ENCODE peak calls at places on chromosomes 13 and 19, in six cellular contexts. S, D, T, R, O and B are unnamed samples.

GRCh38 chr13:87884874-87885273 is 213.7 kb downstream of the SLITRK5 start:
- DNase-seq in R (peak), O (no peak), T (no peak), D (no peak), S (no peak), B (no peak)

GRCh38 chr13:43611631-43612416 is 174.9 kb downstream of the ENOX1 start:
- DNase-seq in T (no peak), S (no peak), O (no peak), R (no peak), D (no peak), B (no peak)

GRCh38 chr13:51096131-51096530 is 14.9 kb downstream of the C13orf42 start:
- DNase-seq in S (no peak), R (no peak), D (no peak), O (no peak), T (no peak), B (no peak)

GRCh38 chr13:98847780-98848179 is 95.3 kb upstream of the SLC15A1 start:
- DNase-seq in O (no peak), D (no peak), R (no peak), T (no peak), S (no peak), B (no peak)

GRCh38 chr19:43784251-43784980 is 3.6 kb upstream of the KCNN4 start:
- DNase-seq in D (no peak), S (no peak), R (peak), T (no peak), O (no peak), B (peak)

GRCh38 chr13:32426981-32427851 is 714 bp downstream of the N4BP2L1 start:
- DNase-seq in T (peak), S (peak), R (no peak), O (peak), D (peak), B (peak)

GRCh38 chr13:24680258-24680920 is at the start of gene ATP12A:
- DNase-seq in O (peak), S (no peak), D (peak), T (peak), R (no peak), B (no peak)

GRCh38 chr19:55690109-55690768 is 15.2 kb downstream of the EPN1 start:
- DNase-seq in O (peak), T (no peak), R (no peak), D (peak), S (no peak), B (no peak)

GRCh38 chr19:18397242-18398202 is at the start of gene LRRC25:
- DNase-seq in O (no peak), T (no peak), S (no peak), R (no peak), D (peak), B (peak)

GRCh38 chr13:43305416-43305815 is 282.0 kb downstream of the DNAJC15 start:
- DNase-seq in T (no peak), D (no peak), O (no peak), S (no peak), R (peak), B (no peak)

GRCh38 chr13:104204177-104204576 is 1138.0 kb upstream of the SLC10A2 start:
- DNase-seq in T (no peak), R (no peak), O (no peak), D (no peak), S (no peak), B (no peak)

GRCh38 chr19:7673995-7674667 is 2.8 kb upstream of the MCEMP1 start:
- DNase-seq in D (peak), S (no peak), T (peak), R (peak), O (peak), B (peak)

GRCh38 chr13:57612568-57612967 is 19.0 kb upstream of the PCDH17 start:
- DNase-seq in R (no peak), S (no peak), O (no peak), D (no peak), T (no peak), B (no peak)

GRCh38 chr13:83827338-83827737 is 54.9 kb downstream of the SLITRK1 start:
- DNase-seq in O (no peak), T (no peak), D (no peak), R (no peak), S (no peak), B (no peak)

GRCh38 chr19:7368456-7368855 is 19.7 kb downstream of the ARHGEF18 start:
- DNase-seq in R (no peak), S (peak), D (no peak), T (no peak), O (peak), B (no peak)

GRCh38 chr13:40490086-40490723 is 176.2 kb downstream of the FOXO1 start:
- DNase-seq in O (no peak), S (no peak), T (peak), R (no peak), D (no peak), B (no peak)

GRCh38 chr19:35468637-35469036 is 20.6 kb downstream of the FFAR2 start:
- DNase-seq in R (peak), O (peak), T (no peak), S (no peak), D (peak), B (peak)

GRCh38 chr13:111372651-111373425 is 52.4 kb downstream of the TEX29 start:
- DNase-seq in D (no peak), R (no peak), O (no peak), T (no peak), S (no peak), B (no peak)

GRCh38 chr13:50809133-50810090 is 34.1 kb downstream of the DLEU7 start:
- DNase-seq in S (no peak), O (no peak), T (no peak), D (no peak), R (no peak), B (no peak)

GRCh38 chr13:107473255-107473654 is 742.1 kb downstream of the LIG4 start:
- DNase-seq in O (no peak), D (no peak), S (no peak), R (no peak), T (no peak), B (no peak)

GRCh38 chr19:46823049-46823448 is 27.6 kb downstream of the AP2S1 start:
- DNase-seq in S (no peak), R (no peak), T (no peak), O (no peak), D (no peak), B (no peak)

GRCh38 chr19:58474291-58474996 is 1.7 kb upstream of the ZNF446 start:
- DNase-seq in D (no peak), O (no peak), S (no peak), R (peak), T (no peak), B (no peak)

DNA sequence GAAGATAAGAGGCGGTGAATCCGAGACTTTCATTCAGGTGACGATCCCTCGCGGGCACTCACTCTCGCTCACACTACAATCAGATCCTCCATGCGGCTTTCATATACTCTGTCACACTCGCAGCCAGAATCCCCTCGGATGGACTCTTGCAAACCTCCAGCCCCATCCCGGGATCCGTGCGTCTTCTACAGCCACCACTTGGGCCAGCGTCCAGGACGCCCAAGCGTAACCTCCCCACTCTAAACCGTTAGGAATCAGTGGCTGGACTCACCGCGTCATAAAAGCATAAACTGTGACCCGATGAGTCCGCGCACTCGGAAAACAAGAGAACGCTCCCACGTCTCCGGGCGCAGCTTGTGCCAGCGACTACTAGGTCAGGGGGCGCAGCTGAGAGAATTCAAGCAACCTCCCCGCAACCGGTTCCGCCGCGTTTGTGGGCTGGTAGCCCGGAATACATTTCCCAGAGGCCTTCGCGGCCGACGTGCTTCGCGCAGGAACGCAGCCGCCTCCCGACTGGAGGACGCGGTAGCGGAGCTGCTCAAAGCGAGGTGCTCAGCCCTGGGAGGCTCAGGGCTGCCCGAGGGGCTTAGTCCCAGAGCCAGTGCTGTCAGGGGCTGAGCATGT is 27.6 kb downstream of the ZNF607 start:
- DNase-seq in R (no peak), T (peak), D (peak), S (peak), O (peak), B (peak)
- TF ChIP-seq POLR2A in R (no peak), T (no peak), D (no peak), S (peak), O (no peak), B (no peak)

DNA sequence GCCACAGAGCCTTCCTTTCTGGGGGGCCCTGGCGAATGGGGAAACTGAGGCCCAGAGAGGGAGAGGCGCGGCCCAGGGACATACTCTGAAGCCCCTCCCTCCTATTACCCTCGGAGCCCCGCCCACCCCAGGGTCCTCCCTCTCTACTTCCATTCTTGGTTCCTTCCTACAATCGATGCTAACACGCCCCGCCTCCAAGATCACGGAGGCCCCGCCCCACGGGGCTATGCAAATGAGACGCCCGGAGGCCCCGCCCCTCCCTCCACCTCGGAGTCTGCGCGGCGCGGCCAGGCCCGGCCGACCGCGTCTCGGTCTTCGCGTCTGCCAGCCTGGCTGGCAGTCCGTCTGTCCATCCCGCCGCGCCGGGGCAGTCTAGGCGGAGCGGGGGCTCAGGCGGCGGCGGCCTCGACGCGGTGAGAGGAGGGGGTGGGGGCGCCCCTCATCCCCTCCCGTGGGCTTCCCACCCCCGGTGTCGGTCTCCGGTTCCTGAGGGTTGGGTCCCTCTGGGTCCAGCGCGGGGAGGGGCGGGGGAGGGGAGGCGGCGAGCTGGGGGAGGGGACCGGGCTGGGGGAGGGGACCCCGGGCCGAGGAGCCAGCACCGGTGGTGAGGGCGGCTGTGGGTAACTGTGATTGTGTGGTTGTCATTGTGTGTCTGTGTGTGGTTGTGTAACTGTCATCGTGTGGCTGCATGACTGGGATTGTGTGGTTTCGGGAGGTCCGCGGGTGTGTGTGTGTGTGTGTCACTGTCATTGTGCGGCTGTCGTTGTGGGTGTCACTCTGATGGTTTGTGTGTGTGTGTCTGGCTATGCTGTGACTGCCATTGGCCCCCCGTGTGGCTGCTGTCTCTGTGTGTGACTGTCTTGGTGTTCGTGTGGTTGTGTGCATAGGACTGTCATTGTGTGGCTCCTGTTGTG is at the start of gene PLPPR2:
- DNase-seq in T (peak), O (peak), S (peak), R (peak), D (peak), B (peak)
- TF ChIP-seq POLR2A in T (no peak), O (no peak), S (peak), R (peak), D (peak), B (peak)

DNA sequence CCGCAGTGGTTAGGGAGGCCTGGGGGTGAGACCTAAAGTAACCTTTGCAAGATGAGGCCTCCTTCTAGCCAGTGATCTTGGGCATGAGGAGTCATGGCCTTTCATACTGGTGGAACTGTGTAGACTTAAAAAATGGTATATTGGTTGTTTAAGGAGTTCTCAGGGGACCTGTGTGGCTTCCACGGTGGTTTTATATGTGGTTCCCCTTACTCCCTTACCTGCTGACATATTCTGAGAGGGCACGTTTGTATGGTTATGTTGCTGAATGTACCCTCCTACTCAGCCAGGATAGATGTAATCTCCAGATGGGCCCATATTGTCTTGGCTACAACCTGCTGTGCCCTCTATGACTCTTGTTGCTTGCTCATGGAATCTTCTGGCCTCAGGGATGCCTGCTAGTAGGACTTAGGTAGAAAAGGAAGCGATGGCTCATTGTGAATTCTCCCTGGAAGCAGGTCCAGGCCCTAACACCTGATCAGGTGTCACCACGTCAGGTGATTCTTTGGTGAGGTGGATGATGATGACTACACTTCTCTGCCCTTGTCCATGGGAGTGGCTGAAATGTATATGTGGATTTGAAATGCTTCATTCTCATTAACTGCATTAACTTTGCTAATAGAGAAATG is 1.8 kb downstream of the ZNF460 start:
- DNase-seq in D (no peak), T (no peak), O (no peak), R (peak), S (no peak), B (peak)
- TF ChIP-seq POLR2A in D (no peak), T (no peak), O (no peak), R (no peak), S (no peak), B (no peak)

DNA sequence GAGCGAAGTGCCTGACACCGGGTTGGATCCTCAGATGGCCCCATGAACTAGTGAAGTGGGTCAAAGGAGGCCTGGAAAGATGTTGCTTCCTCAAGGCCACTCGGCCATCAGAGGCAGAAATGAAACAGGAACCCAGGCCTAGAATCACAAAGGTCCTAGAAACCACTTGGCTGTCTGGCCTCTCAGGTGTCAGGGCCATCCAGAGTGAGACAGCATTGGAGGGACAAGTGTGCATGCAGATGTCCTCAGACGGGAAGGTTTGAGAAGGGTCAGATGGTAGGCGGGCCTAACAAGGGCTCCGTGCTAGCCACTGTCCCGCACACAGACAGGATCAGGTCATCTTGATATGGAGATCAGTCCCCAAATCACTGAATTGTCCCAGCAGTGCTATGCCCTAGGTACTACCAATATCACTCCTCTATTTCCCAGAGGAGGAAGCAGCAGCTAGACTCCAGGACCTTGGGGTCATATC is 14.3 kb downstream of the CCDC97 start:
- DNase-seq in S (no peak), T (no peak), D (no peak), O (no peak), R (no peak), B (peak)
- TF ChIP-seq POLR2A in S (no peak), T (no peak), D (no peak), O (no peak), R (no peak), B (no peak)

DNA sequence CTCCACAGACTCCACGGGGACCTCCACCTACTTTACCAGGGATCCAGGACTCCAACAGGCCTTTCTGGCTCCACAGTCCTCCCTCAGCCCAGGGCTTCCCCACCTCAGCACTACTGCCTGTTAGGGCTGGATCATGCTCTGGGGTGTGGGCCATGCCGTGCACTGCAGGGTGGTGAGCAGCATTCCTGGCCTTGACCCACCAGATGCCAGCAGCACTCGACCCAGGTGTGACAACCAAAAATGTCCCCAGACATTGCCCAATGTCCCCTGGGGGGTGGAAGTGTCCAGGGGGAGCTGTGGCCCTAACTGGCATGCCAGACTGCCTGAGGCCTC is 42.0 kb downstream of the EPS15L1 start:
- DNase-seq in O (no peak), T (no peak), D (no peak), S (no peak), R (no peak), B (no peak)
- TF ChIP-seq POLR2A in O (no peak), T (no peak), D (no peak), S (no peak), R (no peak), B (no peak)

GRCh38 chr13:45432737-45433380 is 14.7 kb upstream of the SLC25A30 start:
- DNase-seq in O (no peak), S (no peak), R (no peak), D (no peak), T (peak), B (no peak)

GRCh38 chr13:45436953-45437352 is 18.8 kb upstream of the SLC25A30 start:
- DNase-seq in S (no peak), D (no peak), R (no peak), T (peak), O (no peak), B (no peak)

GRCh38 chr13:45434556-45435371 is 16.6 kb upstream of the SLC25A30 start:
- DNase-seq in O (no peak), T (peak), R (no peak), S (no peak), D (no peak), B (no peak)

GRCh38 chr13:45436332-45436731 is 18.2 kb upstream of the SLC25A30 start:
- DNase-seq in R (no peak), T (peak), S (no peak), O (no peak), D (no peak), B (no peak)

DNA sequence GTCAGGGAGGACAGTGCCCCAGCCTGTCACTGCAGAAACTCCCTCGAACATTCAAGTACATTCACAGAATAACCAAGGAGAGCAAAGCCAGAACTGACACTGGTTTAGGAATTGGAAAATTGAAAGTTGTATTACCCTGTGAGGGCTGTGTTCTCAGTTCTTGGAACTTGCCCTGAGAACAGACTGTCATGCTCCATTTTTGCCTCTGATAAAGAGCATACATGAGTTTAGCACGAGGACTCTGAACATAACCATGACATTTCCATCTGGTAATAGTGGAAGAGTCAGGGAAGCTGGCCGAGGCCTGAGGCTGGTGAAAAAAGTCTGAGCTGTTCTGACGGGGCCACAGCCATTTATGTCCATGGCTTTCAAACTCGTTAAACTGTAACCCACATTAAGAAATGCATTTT is 15.2 kb upstream of the SLC25A30 start:
- DNase-seq in O (no peak), T (peak), S (no peak), R (no peak), D (peak), B (no peak)
- TF ChIP-seq POLR2A in O (no peak), T (no peak), S (no peak), R (no peak), D (peak), B (no peak)

GRCh38 chr19:49690073-49690655 is 752 bp upstream of the CPT1C start:
- DNase-seq in O (no peak), T (no peak), R (no peak), D (no peak), S (no peak), B (no peak)
- TF ChIP-seq POLR2A in O (no peak), T (no peak), R (no peak), D (no peak), S (no peak), B (no peak)